ENCODE peak calls at places on chromosome 17, in six cellular contexts. J is IMR-90, U is H9, P is neuronal stem cell, I is H1, K is mesenchymal stem cell. R is an unnamed sample.

GRCh38 chr17:55005520-55005919 is 37.0 kb downstream of the STXBP4 start:
- DNase-seq in J (peak), U (peak), P (no peak), I (no peak), K (peak), R (peak)

GRCh38 chr17:73877962-73878361 is 233.7 kb upstream of the SDK2 start:
- DNase-seq in J (no peak), U (no peak), P (no peak), I (no peak), K (no peak), R (no peak)

GRCh38 chr17:41786227-41787020 is at the start of gene JUP:
- DNase-seq in J (peak), U (peak), P (peak), I (peak), K (peak), R (peak)

GRCh38 chr17:14813649-14814048 is 451.5 kb downstream of the PMP22 start:
- DNase-seq in J (no peak), U (peak), P (no peak), I (peak), K (no peak), R (peak)

GRCh38 chr17:29176500-29177351 is 3.5 kb downstream of the MYO18A start:
- DNase-seq in J (peak), U (peak), P (peak), I (peak), K (peak), R (peak)

GRCh38 chr17:46768540-46768870 is 50.0 kb downstream of the WNT3 start:
- DNase-seq in J (no peak), U (no peak), P (no peak), I (no peak), K (no peak), R (no peak)

GRCh38 chr17:71900830-71901229 is 220.0 kb upstream of the SOX9 start:
- DNase-seq in J (peak), U (no peak), P (no peak), I (no peak), K (no peak), R (no peak)

GRCh38 chr17:81135503-81136283 is 29.6 kb upstream of the PVALEF start:
- DNase-seq in J (no peak), U (no peak), P (no peak), I (no peak), K (no peak), R (no peak)

GRCh38 chr17:13638855-13639458 is 37.2 kb upstream of the HS3ST3A1 start:
- DNase-seq in J (peak), U (peak), P (no peak), I (no peak), K (peak), R (peak)

GRCh38 chr17:38881600-38882191 is 11.8 kb downstream of the LASP1 start:
- DNase-seq in J (peak), U (peak), P (no peak), I (no peak), K (peak), R (no peak)

GRCh38 chr17:30225919-30226553 is 9.5 kb downstream of the SLC6A4 start:
- DNase-seq in J (no peak), U (no peak), P (no peak), I (no peak), K (no peak), R (no peak)

GRCh38 chr17:30226878-30227277 is 8.6 kb downstream of the SLC6A4 start:
- DNase-seq in J (no peak), U (no peak), P (no peak), I (no peak), K (no peak), R (no peak)

GRCh38 chr17:30224419-30224960 is 11.0 kb downstream of the SLC6A4 start:
- DNase-seq in J (no peak), U (no peak), P (no peak), I (no peak), K (no peak), R (no peak)

GRCh38 chr17:30222741-30223175 is 12.7 kb downstream of the SLC6A4 start:
- DNase-seq in J (no peak), U (no peak), P (no peak), I (no peak), K (no peak), R (no peak)

DNA sequence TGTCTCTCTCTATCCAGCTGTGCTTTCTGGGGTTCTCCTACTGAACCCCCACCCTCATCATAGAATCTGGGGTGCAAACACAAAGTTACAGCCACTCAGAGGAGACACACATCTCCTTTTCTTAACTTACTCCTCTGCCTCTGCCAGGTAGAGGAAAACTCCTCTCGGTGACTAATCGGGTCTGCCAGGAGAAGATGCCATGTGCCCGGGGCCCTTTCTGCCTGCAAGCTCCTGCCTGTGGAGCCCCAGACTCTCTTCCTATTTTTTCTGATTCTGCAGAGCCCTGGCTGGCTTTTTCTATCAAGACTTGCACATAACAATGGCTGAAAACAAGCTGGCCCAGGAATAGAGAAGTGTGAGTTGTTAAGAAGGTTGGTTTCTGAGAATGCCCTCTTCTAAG is 10.4 kb downstream of the SLC6A4 start:
- DNase-seq in J (no peak), U (no peak), P (no peak), I (no peak), K (no peak), R (no peak)
- H3K23ac ChIP-seq in J (no peak), U (no peak), P (no peak), I (no peak), K (no peak), R (no peak)

GRCh38 chr17:77178586-77178985 is 37.8 kb downstream of the SEC14L1 start:
- DNase-seq in J (no peak), U (no peak), P (no peak), I (no peak), K (no peak), R (no peak)

GRCh38 chr17:77178050-77178449 is 37.3 kb downstream of the SEC14L1 start:
- DNase-seq in J (no peak), U (no peak), P (no peak), I (no peak), K (no peak), R (no peak)

GRCh38 chr17:77182773-77183172 is 42.0 kb downstream of the SEC14L1 start:
- DNase-seq in J (no peak), U (no peak), P (no peak), I (no peak), K (no peak), R (no peak)

GRCh38 chr17:77182205-77182604 is 41.4 kb downstream of the SEC14L1 start:
- DNase-seq in J (no peak), U (no peak), P (no peak), I (no peak), K (no peak), R (no peak)

GRCh38 chr17:77180503-77181330 is 39.9 kb downstream of the SEC14L1 start:
- DNase-seq in J (no peak), U (no peak), P (no peak), I (no peak), K (no peak), R (no peak)
- H2BK15ac ChIP-seq in J (no peak), U (no peak), P (no peak), I (peak), K (no peak), R (no peak)

GRCh38 chr17:21020622-21021021 is 22.2 kb downstream of the USP22 start:
- DNase-seq in J (no peak), U (no peak), P (no peak), I (no peak), K (no peak), R (no peak)

GRCh38 chr17:21021208-21021803 is 21.5 kb downstream of the USP22 start:
- DNase-seq in J (no peak), U (no peak), P (no peak), I (no peak), K (no peak), R (no peak)

GRCh38 chr17:21025446-21025845 is 17.4 kb downstream of the USP22 start:
- DNase-seq in J (peak), U (no peak), P (no peak), I (no peak), K (no peak), R (no peak)

GRCh38 chr17:21027031-21027430 is 15.8 kb downstream of the USP22 start:
- DNase-seq in J (no peak), U (no peak), P (no peak), I (no peak), K (no peak), R (no peak)

DNA sequence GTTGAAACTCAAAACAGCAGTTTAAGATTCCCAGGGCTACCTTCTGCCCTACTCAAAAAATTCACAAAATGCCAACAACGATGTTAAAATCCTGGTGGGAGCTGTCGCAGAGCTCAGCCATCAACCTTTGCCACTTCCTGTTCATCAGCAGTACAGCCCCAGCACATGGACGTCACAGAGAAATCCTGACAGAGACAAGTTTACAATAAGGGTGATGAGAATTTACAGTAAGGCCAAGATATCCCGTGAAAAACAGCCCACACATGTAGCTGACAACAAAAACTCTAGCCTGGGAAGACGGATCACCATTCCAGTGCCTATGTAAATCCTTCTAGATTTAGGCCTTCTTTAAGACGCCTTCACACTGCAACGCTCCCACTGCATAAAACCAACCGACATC is 18.8 kb downstream of the USP22 start:
- DNase-seq in J (peak), U (no peak), P (no peak), I (no peak), K (no peak), R (no peak)
- H3K27ac ChIP-seq in J (no peak), U (no peak), P (no peak), I (no peak), K (no peak), R (no peak)

GRCh38 chr17:17605083-17605746 is 13.7 kb upstream of the PEMT start:
- DNase-seq in J (no peak), U (no peak), P (no peak), I (no peak), K (no peak), R (no peak)
- H3K23ac ChIP-seq in J (no peak), U (no peak), P (no peak), I (no peak), K (no peak), R (no peak)

R was measured in mesendoderm.